ENCODE peak calls at places on chromosomes 16 and 17, in seven cellular contexts. Q, G, O, D, R, P and S are unnamed samples. For H3K4me1, the result is how much of the 10 kb centered on the place peaks cover.

GRCh38 chr17:35254107-35254802 is 11.4 kb downstream of the SLFN5 start:
- DNase-seq in Q (peak), G (no peak), O (peak), D (peak), R (peak), P (no peak), S (no peak)

GRCh38 chr16:87963400-87963799 is 12.2 kb downstream of the BANP start:
- DNase-seq in Q (peak), G (no peak), O (no peak), D (no peak), R (peak), P (no peak), S (peak)

GRCh38 chr16:495127-495748 is 32.3 kb upstream of the CAPN15 start:
- DNase-seq in Q (no peak), G (peak), O (peak), D (no peak), R (peak), P (no peak), S (no peak)

GRCh38 chr16:30903596-30903995 is 7.2 kb downstream of the CTF1 start:
- DNase-seq in Q (peak), G (peak), O (peak), D (no peak), R (peak), P (no peak), S (no peak)

GRCh38 chr17:47868134-47868533 is 17.2 kb upstream of the SP6 start:
- DNase-seq in Q (no peak), G (no peak), O (no peak), D (no peak), R (no peak), P (no peak), S (no peak)

GRCh38 chr17:73415782-73416181 is 104.0 kb upstream of the CDC42EP4 start:
- DNase-seq in Q (no peak), G (no peak), O (no peak), D (no peak), R (no peak), P (no peak), S (no peak)

GRCh38 chr16:84086996-84087395 is 29.7 kb downstream of the MBTPS1 start:
- DNase-seq in Q (no peak), G (no peak), O (no peak), D (no peak), R (no peak), P (no peak), S (no peak)

GRCh38 chr16:88651276-88651988 is 579 bp upstream of the CYBA start:
- DNase-seq in Q (peak), G (peak), O (peak), D (peak), R (no peak), P (peak), S (peak)

GRCh38 chr16:11152205-11152604 is 103.8 kb downstream of the SOCS1 start:
- DNase-seq in Q (no peak), G (no peak), O (no peak), D (no peak), R (no peak), P (no peak), S (no peak)

GRCh38 chr16:31050280-31051030 is 17.1 kb downstream of the STX4 start:
- DNase-seq in Q (no peak), G (no peak), O (no peak), D (no peak), R (no peak), P (no peak), S (no peak)

GRCh38 chr16:77949445-77949844 is 72.9 kb upstream of the CLEC3A start:
- DNase-seq in Q (no peak), G (no peak), O (no peak), D (no peak), R (no peak), P (peak), S (no peak)

GRCh38 chr16:154223-155030 is 2.0 kb downstream of the HBZ start:
- DNase-seq in Q (no peak), G (peak), O (no peak), D (no peak), R (peak), P (no peak), S (no peak)

GRCh38 chr16:89210904-89211515 is 6.5 kb upstream of the ZNF778 start:
- DNase-seq in Q (no peak), G (no peak), O (no peak), D (no peak), R (peak), P (no peak), S (no peak)

GRCh38 chr17:80259642-80260535 is 763 bp upstream of the RNF213 start:
- DNase-seq in Q (peak), G (peak), O (peak), D (peak), R (peak), P (peak), S (peak)

GRCh38 chr16:82991941-82992675 is 365.3 kb downstream of the CDH13 start:
- DNase-seq in Q (no peak), G (no peak), O (no peak), D (no peak), R (no peak), P (no peak), S (no peak)

GRCh38 chr16:82991435-82991834 is 364.7 kb downstream of the CDH13 start:
- DNase-seq in Q (no peak), G (no peak), O (no peak), D (no peak), R (no peak), P (no peak), S (no peak)

GRCh38 chr16:82992826-82993225 is 366.1 kb downstream of the CDH13 start:
- DNase-seq in Q (no peak), G (no peak), O (no peak), D (no peak), R (no peak), P (no peak), S (no peak)

GRCh38 chr16:82993874-82994375 is 367.2 kb downstream of the CDH13 start:
- DNase-seq in Q (no peak), G (no peak), O (no peak), D (no peak), R (no peak), P (no peak), S (no peak)

GRCh38 chr16:82993415-82993814 is 366.6 kb downstream of the CDH13 start:
- DNase-seq in Q (no peak), G (no peak), O (no peak), D (no peak), R (no peak), P (no peak), S (no peak)
- H3K4me1 ChIP-seq in Q (under half), G (under half), O (under half), D (under half), R (under half), P (under half), S (under half)

GRCh38 chr16:85400305-85401205 is 212.6 kb upstream of the GSE1 start:
- DNase-seq in Q (peak), G (no peak), O (no peak), D (no peak), R (no peak), P (peak), S (no peak)
- H3K4me1 ChIP-seq in Q (under half), G (under half), O (under half), D (under half), R (under half), P (under half), S (under half)

GRCh38 chr16:23510154-23510914 is at the start of gene GGA2:
- DNase-seq in Q (peak), G (peak), O (peak), D (peak), R (peak), P (peak), S (peak)
- H3K4me1 ChIP-seq in Q (under half), G (half or more), O (under half), D (under half), R (under half), P (half or more), S (half or more)

GRCh38 chr17:42129109-42129837 is 6.7 kb downstream of the HSPB9 start:
- DNase-seq in Q (peak), G (no peak), O (no peak), D (no peak), R (no peak), P (peak), S (no peak)
- H3K4me1 ChIP-seq in Q (under half), G (under half), O (under half), D (under half), R (under half), P (half or more), S (under half)

GRCh38 chr16:2535644-2536021 is 2.2 kb upstream of the PDPK1 start:
- DNase-seq in Q (peak), G (no peak), O (peak), D (peak), R (peak), P (no peak), S (no peak)
- H3K4me1 ChIP-seq in Q (under half), G (under half), O (under half), D (under half), R (under half), P (half or more), S (under half)

GRCh38 chr16:56161658-56162057 is 29.6 kb upstream of the GNAO1 start:
- DNase-seq in Q (no peak), G (no peak), O (no peak), D (no peak), R (no peak), P (no peak), S (no peak)

GRCh38 chr16:56164636-56165035 is 26.7 kb upstream of the GNAO1 start:
- DNase-seq in Q (no peak), G (no peak), O (no peak), D (no peak), R (no peak), P (no peak), S (no peak)

GRCh38 chr16:56163938-56164337 is 27.4 kb upstream of the GNAO1 start:
- DNase-seq in Q (no peak), G (no peak), O (no peak), D (no peak), R (no peak), P (no peak), S (no peak)

DNA sequence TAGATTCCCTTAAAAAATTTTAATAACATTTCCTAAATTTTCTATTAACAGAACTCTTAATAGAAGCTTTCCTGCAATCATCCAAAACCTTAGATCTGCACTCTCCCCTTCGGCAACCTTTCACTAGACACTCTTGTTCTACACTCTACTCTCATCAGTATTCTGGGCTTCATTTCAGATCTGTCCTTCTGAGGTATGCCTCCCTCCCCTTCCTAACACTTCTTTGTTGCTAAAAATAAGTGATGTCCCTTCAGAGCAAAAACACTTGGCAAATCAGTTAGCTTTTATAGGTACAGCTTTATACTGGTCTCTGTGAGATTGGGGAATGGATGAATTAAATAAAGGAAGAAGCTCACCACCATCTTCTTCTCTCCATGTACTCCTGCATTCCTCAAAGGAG is 28.2 kb upstream of the GNAO1 start:
- DNase-seq in Q (no peak), G (no peak), O (no peak), D (no peak), R (no peak), P (no peak), S (no peak)
- H3K4me1 ChIP-seq in Q (under half), G (under half), O (under half), D (under half), R (under half), P (under half), S (under half)

GRCh38 chr17:17843096-17843495 is 6.3 kb upstream of the SREBF1 start:
- DNase-seq in Q (no peak), G (no peak), O (no peak), D (no peak), R (no peak), P (no peak), S (no peak)

GRCh38 chr17:17844079-17844478 is 7.3 kb upstream of the SREBF1 start:
- DNase-seq in Q (no peak), G (no peak), O (no peak), D (no peak), R (no peak), P (no peak), S (no peak)

GRCh38 chr17:17845046-17845775 is 8.4 kb upstream of the SREBF1 start:
- DNase-seq in Q (no peak), G (no peak), O (no peak), D (no peak), R (no peak), P (no peak), S (no peak)

GRCh38 chr17:17846003-17846402 is 9.2 kb upstream of the SREBF1 start:
- DNase-seq in Q (no peak), G (no peak), O (no peak), D (no peak), R (no peak), P (no peak), S (no peak)

DNA sequence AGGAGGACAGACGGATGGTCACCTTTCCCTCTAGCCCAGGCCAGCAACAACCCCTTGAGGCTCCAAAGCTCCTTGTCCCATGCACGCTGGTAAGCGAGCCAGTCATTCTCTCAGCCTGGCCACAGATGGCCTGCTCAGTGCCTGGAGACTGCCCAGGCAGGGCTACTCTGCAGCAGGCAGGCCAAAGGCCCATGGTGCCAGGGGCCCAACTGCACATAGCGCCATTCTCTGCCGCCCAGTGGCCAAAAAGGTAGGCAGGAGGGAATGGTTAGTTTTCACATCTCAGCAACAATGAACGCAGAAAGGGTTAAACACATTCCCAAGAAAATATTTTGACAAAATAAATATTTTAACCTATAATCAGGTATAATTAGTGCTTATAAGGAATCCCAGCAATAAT is 7.7 kb upstream of the SREBF1 start:
- DNase-seq in Q (no peak), G (no peak), O (no peak), D (no peak), R (no peak), P (no peak), S (no peak)
- H3K4me1 ChIP-seq in Q (under half), G (under half), O (under half), D (under half), R (under half), P (half or more), S (under half)

GRCh38 chr17:41315204-41315794 is at the start of gene KRTAP17-1:
- DNase-seq in Q (no peak), G (no peak), O (no peak), D (no peak), R (no peak), P (no peak), S (no peak)
- H3K4me1 ChIP-seq in Q (under half), G (under half), O (under half), D (under half), R (under half), P (under half), S (under half)